ENCODE peak calls at places on chromosome 22, in seven cellular contexts. One of them, this sample, is unnamed.

GRCh38 chr22:49936018-49936972 is 17.9 kb downstream of the CRELD2 start:
- DNase-seq in thoracic aorta: peak; percentile 80
- DNase-seq in sigmoid colon: peak; percentile 97
- DNase-seq in fibroblast of mammary gland: peak; percentile 88
- DNase-seq in BJ: peak; percentile 41
- DNase-seq in body of pancreas: peak; percentile 85
- DNase-seq in IMR-90: peak; percentile 86
- DNase-seq in this sample: no peak

GRCh38 chr22:32737811-32738210 is 63.7 kb upstream of the TIMP3 start:
- DNase-seq in thoracic aorta: no peak
- DNase-seq in sigmoid colon: no peak
- DNase-seq in fibroblast of mammary gland: no peak
- DNase-seq in BJ: no peak
- DNase-seq in body of pancreas: no peak
- DNase-seq in IMR-90: peak; percentile 23
- DNase-seq in this sample: no peak

GRCh38 chr22:49934144-49934890 is 15.9 kb downstream of the CRELD2 start:
- DNase-seq in thoracic aorta: no peak
- DNase-seq in sigmoid colon: peak; percentile 85
- DNase-seq in fibroblast of mammary gland: peak; percentile 69
- DNase-seq in BJ: no peak
- DNase-seq in body of pancreas: peak; percentile 86
- DNase-seq in IMR-90: peak; percentile 12
- DNase-seq in this sample: no peak

GRCh38 chr22:34696557-34696956 is 369.4 kb upstream of the ISX start:
- DNase-seq in thoracic aorta: no peak
- DNase-seq in sigmoid colon: no peak
- DNase-seq in fibroblast of mammary gland: no peak
- DNase-seq in BJ: no peak
- DNase-seq in body of pancreas: no peak
- DNase-seq in IMR-90: no peak
- DNase-seq in this sample: no peak

GRCh38 chr22:42396621-42397331 is 35.4 kb downstream of the NFAM1 start:
- DNase-seq in thoracic aorta: no peak
- DNase-seq in sigmoid colon: no peak
- DNase-seq in fibroblast of mammary gland: no peak
- DNase-seq in BJ: no peak
- DNase-seq in body of pancreas: no peak
- DNase-seq in IMR-90: no peak
- DNase-seq in this sample: no peak

GRCh38 chr22:25494774-25495173 is 69.7 kb upstream of the GRK3 start:
- DNase-seq in thoracic aorta: no peak
- DNase-seq in sigmoid colon: no peak
- DNase-seq in fibroblast of mammary gland: no peak
- DNase-seq in BJ: no peak
- DNase-seq in body of pancreas: no peak
- DNase-seq in IMR-90: no peak
- DNase-seq in this sample: no peak

GRCh38 chr22:44452531-44453420 is 45.3 kb downstream of the RTL6 start:
- DNase-seq in thoracic aorta: no peak
- DNase-seq in sigmoid colon: no peak
- DNase-seq in fibroblast of mammary gland: no peak
- DNase-seq in BJ: no peak
- DNase-seq in body of pancreas: no peak
- DNase-seq in IMR-90: no peak
- DNase-seq in this sample: no peak

GRCh38 chr22:33051960-33052839 is 6.0 kb downstream of the SYN3 start:
- DNase-seq in thoracic aorta: no peak
- DNase-seq in sigmoid colon: no peak
- DNase-seq in fibroblast of mammary gland: no peak
- DNase-seq in BJ: no peak
- DNase-seq in body of pancreas: no peak
- DNase-seq in IMR-90: no peak
- DNase-seq in this sample: no peak

GRCh38 chr22:32281092-32281491 is 25.9 kb upstream of the SLC5A4 start:
- DNase-seq in thoracic aorta: no peak
- DNase-seq in sigmoid colon: no peak
- DNase-seq in fibroblast of mammary gland: peak; percentile 59
- DNase-seq in BJ: no peak
- DNase-seq in body of pancreas: no peak
- DNase-seq in IMR-90: no peak
- DNase-seq in this sample: no peak

GRCh38 chr22:24952837-24953293 is 349 bp downstream of the KIAA1671 start:
- DNase-seq in thoracic aorta: no peak
- DNase-seq in sigmoid colon: peak; percentile 78
- DNase-seq in fibroblast of mammary gland: peak; percentile 28
- DNase-seq in BJ: no peak
- DNase-seq in body of pancreas: peak; percentile 74
- DNase-seq in IMR-90: peak; percentile 7
- DNase-seq in this sample: no peak

GRCh38 chr22:35445933-35446332 is 46.0 kb downstream of the MCM5 start:
- DNase-seq in thoracic aorta: no peak
- DNase-seq in sigmoid colon: peak; percentile 84
- DNase-seq in fibroblast of mammary gland: peak; percentile 64
- DNase-seq in BJ: no peak
- DNase-seq in body of pancreas: no peak
- DNase-seq in IMR-90: no peak
- DNase-seq in this sample: no peak

GRCh38 chr22:24831678-24832077 is 25.7 kb downstream of the SGSM1 start:
- DNase-seq in thoracic aorta: no peak
- DNase-seq in sigmoid colon: no peak
- DNase-seq in fibroblast of mammary gland: no peak
- DNase-seq in BJ: no peak
- DNase-seq in body of pancreas: no peak
- DNase-seq in IMR-90: no peak
- DNase-seq in this sample: no peak

GRCh38 chr22:27919943-27920755 is 1.1 kb upstream of the PITPNB start:
- DNase-seq in thoracic aorta: no peak
- DNase-seq in sigmoid colon: peak; percentile 76
- DNase-seq in fibroblast of mammary gland: peak; percentile 86
- DNase-seq in BJ: peak; percentile 26
- DNase-seq in body of pancreas: peak; percentile 16
- DNase-seq in IMR-90: peak; percentile 72
- DNase-seq in this sample: peak; percentile 24

GRCh38 chr22:33302049-33302545 is 243.9 kb upstream of the SYN3 start:
- DNase-seq in thoracic aorta: peak; percentile 21
- DNase-seq in sigmoid colon: peak; percentile 87
- DNase-seq in fibroblast of mammary gland: peak; percentile 69
- DNase-seq in BJ: peak; percentile 4
- DNase-seq in body of pancreas: peak; percentile 87
- DNase-seq in IMR-90: peak; percentile 60
- DNase-seq in this sample: no peak

GRCh38 chr22:40423882-40424640 is 53.7 kb downstream of the SGSM3 start:
- DNase-seq in thoracic aorta: no peak
- DNase-seq in sigmoid colon: peak; percentile 50
- DNase-seq in fibroblast of mammary gland: no peak
- DNase-seq in BJ: no peak
- DNase-seq in body of pancreas: no peak
- DNase-seq in IMR-90: no peak
- DNase-seq in this sample: no peak

GRCh38 chr22:42797021-42797420 is 60.1 kb downstream of the ARFGAP3 start:
- DNase-seq in thoracic aorta: no peak
- DNase-seq in sigmoid colon: peak; percentile 87
- DNase-seq in fibroblast of mammary gland: peak; percentile 8
- DNase-seq in BJ: no peak
- DNase-seq in body of pancreas: no peak
- DNase-seq in IMR-90: peak; percentile 27
- DNase-seq in this sample: no peak

GRCh38 chr22:23519442-23520177 is 60.5 kb downstream of the IGLL1 start:
- DNase-seq in thoracic aorta: no peak
- DNase-seq in sigmoid colon: no peak
- DNase-seq in fibroblast of mammary gland: no peak
- DNase-seq in BJ: no peak
- DNase-seq in body of pancreas: no peak
- DNase-seq in IMR-90: no peak
- DNase-seq in this sample: no peak

GRCh38 chr22:23522642-23523251 is 57.3 kb downstream of the IGLL1 start:
- DNase-seq in thoracic aorta: no peak
- DNase-seq in sigmoid colon: no peak
- DNase-seq in fibroblast of mammary gland: no peak
- DNase-seq in BJ: no peak
- DNase-seq in body of pancreas: no peak
- DNase-seq in IMR-90: no peak
- DNase-seq in this sample: no peak

GRCh38 chr22:23521442-23522113 is 58.5 kb downstream of the IGLL1 start:
- DNase-seq in thoracic aorta: peak; percentile 72
- DNase-seq in sigmoid colon: peak; percentile 95
- DNase-seq in fibroblast of mammary gland: peak; percentile 62
- DNase-seq in BJ: peak; percentile 23
- DNase-seq in body of pancreas: peak; percentile 95
- DNase-seq in IMR-90: peak; percentile 75
- DNase-seq in this sample: peak; percentile 10

GRCh38 chr22:23518381-23519187 is 61.5 kb downstream of the IGLL1 start:
- DNase-seq in thoracic aorta: no peak
- DNase-seq in sigmoid colon: no peak
- DNase-seq in fibroblast of mammary gland: no peak
- DNase-seq in BJ: no peak
- DNase-seq in body of pancreas: no peak
- DNase-seq in IMR-90: no peak
- DNase-seq in this sample: no peak

GRCh38 chr22:23520875-23521441 is 59.1 kb downstream of the IGLL1 start:
- DNase-seq in thoracic aorta: no peak
- DNase-seq in sigmoid colon: peak; percentile 78
- DNase-seq in fibroblast of mammary gland: peak; percentile 38
- DNase-seq in BJ: no peak
- DNase-seq in body of pancreas: peak; percentile 29
- DNase-seq in IMR-90: peak; percentile 29
- DNase-seq in this sample: no peak
- H3K4me3 ChIP-seq in thoracic aorta: peak overlapping the region; percentile 73
- H3K4me3 ChIP-seq in sigmoid colon: peak overlapping the region; percentile 28
- H3K4me3 ChIP-seq in fibroblast of mammary gland: peak overlapping the region; percentile 41
- H3K4me3 ChIP-seq in BJ: peak overlapping the region; percentile 42
- H3K4me3 ChIP-seq in body of pancreas: no peak overlapping the region
- H3K4me3 ChIP-seq in IMR-90: peak overlapping the region; percentile 28
- H3K4me3 ChIP-seq in this sample: peak overlapping the region; percentile 49

GRCh38 chr22:22235564-22235963 is 9.0 kb upstream of the VPREB1 start:
- DNase-seq in thoracic aorta: no peak
- DNase-seq in sigmoid colon: no peak
- DNase-seq in fibroblast of mammary gland: peak; percentile 34
- DNase-seq in BJ: no peak
- DNase-seq in body of pancreas: peak; percentile 68
- DNase-seq in IMR-90: no peak
- DNase-seq in this sample: no peak
- TF ChIP-seq CTCF in thoracic aorta: no peak
- TF ChIP-seq CTCF in sigmoid colon: no peak
- TF ChIP-seq CTCF in fibroblast of mammary gland: peak; percentile 52
- TF ChIP-seq CTCF in BJ: peak; percentile 19
- TF ChIP-seq CTCF in body of pancreas: peak; percentile 33
- TF ChIP-seq CTCF in IMR-90: peak; percentile 40
- TF ChIP-seq CTCF in this sample: no peak

GRCh38 chr22:31096637-31097274 is 10.6 kb downstream of the SELENOM start:
- DNase-seq in thoracic aorta: no peak
- DNase-seq in sigmoid colon: no peak
- DNase-seq in fibroblast of mammary gland: no peak
- DNase-seq in BJ: no peak
- DNase-seq in body of pancreas: no peak
- DNase-seq in IMR-90: no peak
- DNase-seq in this sample: no peak

GRCh38 chr22:31099841-31100761 is 7.3 kb downstream of the SELENOM start:
- DNase-seq in thoracic aorta: no peak
- DNase-seq in sigmoid colon: peak; percentile 71
- DNase-seq in fibroblast of mammary gland: no peak
- DNase-seq in BJ: no peak
- DNase-seq in body of pancreas: peak; percentile 3
- DNase-seq in IMR-90: no peak
- DNase-seq in this sample: no peak

GRCh38 chr22:31099386-31099785 is 8.0 kb downstream of the SELENOM start:
- DNase-seq in thoracic aorta: no peak
- DNase-seq in sigmoid colon: no peak
- DNase-seq in fibroblast of mammary gland: no peak
- DNase-seq in BJ: no peak
- DNase-seq in body of pancreas: peak; percentile 1
- DNase-seq in IMR-90: peak; percentile 40
- DNase-seq in this sample: no peak

GRCh38 chr22:31097941-31098632 is 9.3 kb downstream of the SELENOM start:
- DNase-seq in thoracic aorta: no peak
- DNase-seq in sigmoid colon: no peak
- DNase-seq in fibroblast of mammary gland: no peak
- DNase-seq in BJ: no peak
- DNase-seq in body of pancreas: no peak
- DNase-seq in IMR-90: no peak
- DNase-seq in this sample: no peak

DNA sequence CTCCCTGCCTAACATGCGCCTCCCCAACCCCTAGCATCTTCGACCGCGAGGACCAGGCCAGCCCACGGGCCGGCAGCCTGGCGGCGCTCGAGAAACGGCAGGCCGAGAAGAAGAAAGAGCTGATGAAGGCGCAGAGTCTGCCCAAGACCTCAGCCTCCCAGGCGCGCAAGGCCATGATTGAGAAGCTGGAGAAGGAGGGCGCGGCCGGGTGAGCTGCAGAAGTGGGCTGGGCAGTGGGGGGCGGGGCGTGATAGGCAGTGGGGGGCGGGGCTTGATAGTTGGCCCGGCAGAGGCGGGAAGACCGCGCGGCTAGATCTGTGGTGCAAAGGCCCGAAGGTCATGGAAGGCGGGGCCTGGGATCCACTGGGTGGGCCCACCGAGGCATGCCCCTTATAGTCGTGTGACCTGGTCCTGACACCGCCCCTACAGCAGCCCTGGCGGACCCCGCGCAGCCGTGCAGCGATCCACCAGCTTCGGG is 8.7 kb downstream of the SELENOM start:
- DNase-seq in thoracic aorta: no peak
- DNase-seq in sigmoid colon: peak; percentile 92
- DNase-seq in fibroblast of mammary gland: peak; percentile 41
- DNase-seq in BJ: no peak
- DNase-seq in body of pancreas: no peak
- DNase-seq in IMR-90: no peak
- DNase-seq in this sample: no peak
- H3K4me3 ChIP-seq in thoracic aorta: no peak overlapping the region
- H3K4me3 ChIP-seq in sigmoid colon: no peak overlapping the region
- H3K4me3 ChIP-seq in fibroblast of mammary gland: no peak overlapping the region
- H3K4me3 ChIP-seq in BJ: no peak overlapping the region
- H3K4me3 ChIP-seq in body of pancreas: no peak overlapping the region
- H3K4me3 ChIP-seq in IMR-90: no peak overlapping the region
- H3K4me3 ChIP-seq in this sample: no peak overlapping the region

GRCh38 chr22:37082251-37082650 is 27.3 kb downstream of the TMPRSS6 start:
- DNase-seq in thoracic aorta: no peak
- DNase-seq in sigmoid colon: no peak
- DNase-seq in fibroblast of mammary gland: no peak
- DNase-seq in BJ: no peak
- DNase-seq in body of pancreas: no peak
- DNase-seq in IMR-90: peak; percentile 7
- DNase-seq in this sample: no peak

GRCh38 chr22:37079158-37079557 is 27.6 kb downstream of the KCTD17 start:
- DNase-seq in thoracic aorta: no peak
- DNase-seq in sigmoid colon: no peak
- DNase-seq in fibroblast of mammary gland: no peak
- DNase-seq in BJ: no peak
- DNase-seq in body of pancreas: no peak
- DNase-seq in IMR-90: no peak
- DNase-seq in this sample: no peak

GRCh38 chr22:37080438-37080837 is 28.9 kb downstream of the KCTD17 start:
- DNase-seq in thoracic aorta: no peak
- DNase-seq in sigmoid colon: no peak
- DNase-seq in fibroblast of mammary gland: no peak
- DNase-seq in BJ: no peak
- DNase-seq in body of pancreas: no peak
- DNase-seq in IMR-90: no peak
- DNase-seq in this sample: no peak

GRCh38 chr22:37079668-37080171 is 28.2 kb downstream of the KCTD17 start:
- DNase-seq in thoracic aorta: no peak
- DNase-seq in sigmoid colon: no peak
- DNase-seq in fibroblast of mammary gland: peak; percentile 28
- DNase-seq in BJ: no peak
- DNase-seq in body of pancreas: no peak
- DNase-seq in IMR-90: peak; percentile 76
- DNase-seq in this sample: no peak

GRCh38 chr22:37080838-37081237 is 28.7 kb downstream of the TMPRSS6 start:
- DNase-seq in thoracic aorta: no peak
- DNase-seq in sigmoid colon: no peak
- DNase-seq in fibroblast of mammary gland: no peak
- DNase-seq in BJ: no peak
- DNase-seq in body of pancreas: no peak
- DNase-seq in IMR-90: no peak
- DNase-seq in this sample: no peak
- TF ChIP-seq CTCF in thoracic aorta: no peak
- TF ChIP-seq CTCF in sigmoid colon: no peak
- TF ChIP-seq CTCF in fibroblast of mammary gland: no peak
- TF ChIP-seq CTCF in BJ: no peak
- TF ChIP-seq CTCF in body of pancreas: no peak
- TF ChIP-seq CTCF in IMR-90: no peak
- TF ChIP-seq CTCF in this sample: no peak

This sample was measured in AG04449.